ENCODE peak calls at places on chromosomes 13 and 19, in seven cellular contexts. E is K562, Z is H1, A is GM12878, H is HCT116, Q is SK-N-SH, G is HepG2. W is an unnamed sample.

GRCh38 chr13:97695684-97696083 is 257.8 kb upstream of the IPO5 start:
- DNase-seq in E (no peak), Z (no peak), A (no peak), H (no peak), Q (no peak), G (no peak), W (no peak)

GRCh38 chr13:54965881-54966280 is 1937.3 kb downstream of the OLFM4 start:
- DNase-seq in E (no peak), Z (no peak), A (no peak), H (no peak), Q (no peak), G (no peak), W (no peak)

GRCh38 chr19:11560404-11560988 is 1.5 kb upstream of the ELOF1 start:
- DNase-seq in E (peak), Z (no peak), A (peak), H (peak), Q (peak), G (peak), W (peak)

GRCh38 chr13:48843630-48844380 is 131.9 kb upstream of the FNDC3A start:
- DNase-seq in E (peak), Z (no peak), A (no peak), H (no peak), Q (no peak), G (no peak), W (no peak)

GRCh38 chr19:49453757-49454248 is 778 bp downstream of the ALDH16A1 start:
- DNase-seq in E (peak), Z (no peak), A (no peak), H (no peak), Q (no peak), G (no peak), W (no peak)

GRCh38 chr19:40254714-40255418 is 28.4 kb upstream of the CCNP start:
- DNase-seq in E (no peak), Z (no peak), A (no peak), H (no peak), Q (no peak), G (no peak), W (no peak)

GRCh38 chr13:83190020-83190419 is 692.3 kb downstream of the SLITRK1 start:
- DNase-seq in E (no peak), Z (no peak), A (no peak), H (no peak), Q (no peak), G (no peak), W (no peak)

GRCh38 chr13:73072501-73072900 is 13.7 kb downstream of the KLF5 start:
- DNase-seq in E (no peak), Z (no peak), A (no peak), H (no peak), Q (no peak), G (no peak), W (no peak)

GRCh38 chr13:87274209-87274819 is 396.9 kb upstream of the SLITRK5 start:
- DNase-seq in E (peak), Z (no peak), A (no peak), H (peak), Q (peak), G (peak), W (peak)

GRCh38 chr13:53126803-53127202 is 98.2 kb downstream of the OLFM4 start:
- DNase-seq in E (no peak), Z (no peak), A (no peak), H (no peak), Q (no peak), G (no peak), W (no peak)

GRCh38 chr19:19043481-19043880 is 10.1 kb downstream of the ARMC6 start:
- DNase-seq in E (no peak), Z (no peak), A (no peak), H (no peak), Q (no peak), G (no peak), W (no peak)

GRCh38 chr19:44635581-44636438 is 7.9 kb upstream of the PVR start:
- DNase-seq in E (no peak), Z (no peak), A (no peak), H (no peak), Q (no peak), G (no peak), W (no peak)

GRCh38 chr13:92806215-92806614 is 420.4 kb upstream of the GPC6 start:
- DNase-seq in E (no peak), Z (no peak), A (no peak), H (no peak), Q (no peak), G (no peak), W (peak)

GRCh38 chr19:55809381-55810058 is 22.3 kb downstream of the NLRP11 start:
- DNase-seq in E (peak), Z (peak), A (no peak), H (peak), Q (peak), G (peak), W (no peak)

GRCh38 chr19:42088471-42089190 is 12.7 kb downstream of the ZNF574 start:
- DNase-seq in E (no peak), Z (no peak), A (no peak), H (no peak), Q (no peak), G (no peak), W (no peak)

GRCh38 chr19:24033962-24034342 is 53.0 kb upstream of the ZNF254 start:
- DNase-seq in E (peak), Z (no peak), A (no peak), H (no peak), Q (peak), G (peak), W (no peak)

GRCh38 chr13:41005709-41006108 is 13.4 kb downstream of the ELF1 start:
- DNase-seq in E (no peak), Z (no peak), A (no peak), H (no peak), Q (no peak), G (no peak), W (no peak)

GRCh38 chr13:76937416-76937815 is 10.9 kb upstream of the ACOD1 start:
- DNase-seq in E (no peak), Z (no peak), A (no peak), H (peak), Q (no peak), G (no peak), W (no peak)

GRCh38 chr19:2542341-2543069 is 66.6 kb downstream of the GADD45B start:
- DNase-seq in E (no peak), Z (no peak), A (no peak), H (no peak), Q (no peak), G (peak), W (no peak)

GRCh38 chr19:54338521-54338920 is 441 bp downstream of the LILRA4 start:
- DNase-seq in E (no peak), Z (no peak), A (no peak), H (no peak), Q (no peak), G (no peak), W (no peak)

GRCh38 chr19:12932392-12933286 is 872 bp downstream of the FARSA start:
- DNase-seq in E (no peak), Z (no peak), A (no peak), H (no peak), Q (peak), G (no peak), W (no peak)

GRCh38 chr13:27641711-27642502 is 20.2 kb downstream of the POLR1D start:
- DNase-seq in E (no peak), Z (no peak), A (no peak), H (no peak), Q (no peak), G (peak), W (no peak)

GRCh38 chr13:77061362-77061761 is 34.4 kb upstream of the FBXL3 start:
- DNase-seq in E (no peak), Z (no peak), A (no peak), H (no peak), Q (no peak), G (peak), W (no peak)

GRCh38 chr13:113423225-113424170 is 29.8 kb downstream of the ADPRHL1 start:
- DNase-seq in E (no peak), Z (no peak), A (no peak), H (no peak), Q (no peak), G (no peak), W (no peak)

GRCh38 chr13:113141591-113141950 is 16.9 kb upstream of the PROZ start:
- DNase-seq in E (no peak), Z (no peak), A (no peak), H (no peak), Q (peak), G (no peak), W (no peak)

GRCh38 chr13:52103386-52103785 is 25.5 kb downstream of the NEK5 start:
- DNase-seq in E (no peak), Z (no peak), A (no peak), H (no peak), Q (no peak), G (no peak), W (no peak)

GRCh38 chr19:41862445-41862986 is 2.5 kb downstream of the RPS19 start:
- DNase-seq in E (no peak), Z (no peak), A (no peak), H (no peak), Q (no peak), G (no peak), W (no peak)

GRCh38 chr13:50587122-50587521 is 256.4 kb downstream of the DLEU7 start:
- DNase-seq in E (no peak), Z (no peak), A (no peak), H (no peak), Q (no peak), G (no peak), W (no peak)

GRCh38 chr19:18408053-18408476 is 10.6 kb upstream of the LRRC25 start:
- DNase-seq in E (peak), Z (no peak), A (peak), H (no peak), Q (peak), G (no peak), W (peak)

GRCh38 chr13:34750078-34750703 is 191.9 kb upstream of the NBEA start:
- DNase-seq in E (no peak), Z (no peak), A (no peak), H (no peak), Q (peak), G (no peak), W (no peak)

GRCh38 chr13:51729853-51730553 is 74.0 kb downstream of the DHRS12 start:
- DNase-seq in E (no peak), Z (no peak), A (no peak), H (no peak), Q (no peak), G (peak), W (no peak)

GRCh38 chr13:47004552-47004951 is 107.7 kb upstream of the HTR2A start:
- DNase-seq in E (no peak), Z (no peak), A (no peak), H (no peak), Q (no peak), G (no peak), W (no peak)

DNA sequence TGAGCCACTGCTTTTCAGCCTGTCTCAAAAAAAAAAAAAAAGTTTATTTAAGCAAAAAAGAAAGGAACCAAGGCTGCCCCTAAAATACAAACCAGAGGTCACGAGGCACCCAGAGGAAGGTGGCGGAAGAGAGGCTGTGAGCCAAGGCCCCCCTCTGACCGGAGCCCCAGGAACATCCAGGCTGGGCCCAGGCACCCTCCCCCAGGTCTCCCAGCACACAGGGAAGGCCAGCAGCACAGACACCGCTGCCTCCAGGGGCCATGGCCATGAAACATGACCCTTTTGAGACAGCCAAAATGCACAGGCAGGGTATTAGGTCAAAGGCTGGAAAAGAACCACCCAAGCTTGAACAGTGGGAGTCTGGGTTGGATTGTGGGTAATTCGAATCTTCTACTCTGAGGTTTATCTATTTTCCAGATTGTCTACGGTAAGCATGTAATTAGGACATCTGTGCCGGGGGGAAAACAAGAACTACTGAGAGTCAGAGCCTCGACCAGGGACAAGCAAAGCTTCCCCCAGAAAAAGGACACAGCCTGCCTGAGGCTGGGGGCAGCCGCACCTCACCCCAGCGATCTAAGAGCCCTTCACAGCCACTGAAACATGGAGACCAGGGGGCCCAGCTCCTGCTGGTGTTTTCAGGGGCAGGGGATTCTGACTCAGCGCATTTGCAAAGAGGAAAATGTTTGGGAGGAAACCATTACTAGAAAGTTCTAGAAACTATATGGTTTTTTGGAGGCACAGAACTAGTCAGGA is 8.4 kb downstream of the PEX11G start:
- DNase-seq in E (peak), Z (no peak), A (no peak), H (no peak), Q (peak), G (no peak), W (no peak)
- TF ChIP-seq JUND in E (no peak), Z (no peak), A (no peak), H (no peak), Q (no peak), G (no peak), W (no peak)

GRCh38 chr13:99993660-99994455 is 12.3 kb downstream of the ZIC2 start:
- DNase-seq in E (no peak), Z (no peak), A (no peak), H (no peak), Q (no peak), G (no peak), W (no peak)
- TF ChIP-seq JUND in E (no peak), Z (no peak), A (no peak), H (no peak), Q (no peak), G (no peak), W (no peak)

GRCh38 chr19:5881543-5882299 is 11.4 kb upstream of the FUT5 start:
- DNase-seq in E (no peak), Z (no peak), A (no peak), H (no peak), Q (no peak), G (no peak), W (no peak)
- TF ChIP-seq JUND in E (no peak), Z (no peak), A (no peak), H (no peak), Q (no peak), G (no peak), W (no peak)

GRCh38 chr19:36115453-36116343 is at the start of gene TBCB:
- DNase-seq in E (peak), Z (no peak), A (no peak), H (no peak), Q (peak), G (peak), W (peak)
- TF ChIP-seq JUND in E (no peak), Z (no peak), A (no peak), H (no peak), Q (no peak), G (no peak), W (no peak)

GRCh38 chr13:29923554-29924481 is 73.4 kb upstream of the UBL3 start:
- DNase-seq in E (peak), Z (peak), A (no peak), H (peak), Q (peak), G (peak), W (peak)

GRCh38 chr13:29924482-29924884 is 74.1 kb upstream of the UBL3 start:
- DNase-seq in E (no peak), Z (no peak), A (no peak), H (no peak), Q (no peak), G (peak), W (no peak)

GRCh38 chr13:29922281-29922821 is 71.9 kb upstream of the UBL3 start:
- DNase-seq in E (no peak), Z (no peak), A (no peak), H (no peak), Q (no peak), G (no peak), W (no peak)

GRCh38 chr13:29921542-29921941 is 71.1 kb upstream of the UBL3 start:
- DNase-seq in E (no peak), Z (no peak), A (no peak), H (no peak), Q (no peak), G (no peak), W (no peak)

DNA sequence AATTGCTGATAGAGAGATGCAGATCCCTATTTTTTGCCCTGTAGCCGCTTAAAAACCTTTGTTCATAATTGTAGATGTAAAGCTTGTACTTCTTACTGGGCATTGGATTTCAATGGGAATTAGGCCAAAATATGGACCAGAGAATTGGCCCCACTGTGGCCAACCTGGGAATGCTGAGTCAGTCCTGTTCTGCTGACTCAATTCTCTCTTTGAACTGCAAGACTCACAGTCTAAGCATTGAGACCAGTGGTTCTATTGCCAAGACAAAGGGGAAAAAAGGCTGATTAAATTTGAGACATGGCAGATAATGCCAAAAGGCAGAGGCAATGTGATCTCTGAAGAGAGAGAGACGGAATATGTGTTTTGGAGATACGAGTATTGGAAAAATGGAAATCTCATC is 72.5 kb upstream of the UBL3 start:
- DNase-seq in E (no peak), Z (no peak), A (no peak), H (no peak), Q (no peak), G (no peak), W (no peak)
- TF ChIP-seq JUND in E (no peak), Z (no peak), A (no peak), H (no peak), Q (no peak), G (no peak), W (no peak)

DNA sequence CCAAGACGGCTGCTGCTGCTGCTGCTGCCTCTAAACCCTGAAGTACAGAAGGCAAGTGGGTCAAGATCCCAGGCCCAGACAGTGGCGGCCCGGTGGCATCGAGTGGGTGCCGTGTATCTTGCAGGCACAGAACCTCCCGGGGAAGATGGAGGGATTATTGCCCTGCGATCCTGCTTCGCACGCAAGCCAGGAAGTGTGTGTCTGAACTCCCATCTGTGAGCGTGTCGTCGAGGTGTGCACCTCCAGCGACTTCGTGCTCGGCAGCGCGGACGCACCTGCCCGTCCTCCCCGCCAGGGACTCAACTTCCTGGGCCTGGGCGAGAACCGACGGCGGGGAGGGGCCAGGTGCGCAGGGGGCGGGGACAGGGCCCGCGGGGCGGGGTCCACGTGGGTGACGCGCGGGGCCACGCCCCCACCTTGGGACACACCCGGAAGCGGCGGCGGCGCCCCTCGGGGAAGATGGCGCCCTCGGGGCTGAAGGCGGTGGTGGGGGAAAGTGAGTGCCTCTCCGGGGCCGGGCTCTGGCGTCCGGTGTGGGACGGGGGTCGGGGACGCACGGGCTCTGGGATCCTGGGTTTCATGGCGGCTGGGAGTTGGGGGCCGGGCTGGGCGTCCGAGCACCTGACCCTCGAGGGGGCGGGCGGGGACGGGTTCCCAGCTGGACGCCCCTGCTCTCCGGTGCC is at the start of gene STXBP2:
- DNase-seq in E (peak), Z (peak), A (peak), H (peak), Q (peak), G (peak), W (peak)
- TF ChIP-seq JUND in E (peak), Z (no peak), A (no peak), H (no peak), Q (no peak), G (no peak), W (no peak)

GRCh38 chr13:29745704-29746103 is 104.7 kb downstream of the UBL3 start:
- DNase-seq in E (no peak), Z (no peak), A (no peak), H (no peak), Q (no peak), G (no peak), W (no peak)
- TF ChIP-seq JUND in E (no peak), Z (no peak), A (no peak), H (no peak), Q (no peak), G (no peak), W (no peak)

GRCh38 chr19:50500060-50500752 is 10.8 kb downstream of the JOSD2 start:
- DNase-seq in E (peak), Z (no peak), A (no peak), H (no peak), Q (peak), G (no peak), W (no peak)
- TF ChIP-seq JUND in E (peak), Z (peak), A (no peak), H (no peak), Q (no peak), G (no peak), W (no peak)

GRCh38 chr19:29457413-29457812 is 68.4 kb upstream of the VSTM2B start:
- DNase-seq in E (no peak), Z (no peak), A (no peak), H (no peak), Q (no peak), G (no peak), W (no peak)

GRCh38 chr19:29449371-29449770 is 76.4 kb upstream of the VSTM2B start:
- DNase-seq in E (no peak), Z (no peak), A (no peak), H (no peak), Q (no peak), G (no peak), W (no peak)

GRCh38 chr19:29450306-29450705 is 75.5 kb upstream of the VSTM2B start:
- DNase-seq in E (no peak), Z (no peak), A (no peak), H (no peak), Q (no peak), G (no peak), W (no peak)

DNA sequence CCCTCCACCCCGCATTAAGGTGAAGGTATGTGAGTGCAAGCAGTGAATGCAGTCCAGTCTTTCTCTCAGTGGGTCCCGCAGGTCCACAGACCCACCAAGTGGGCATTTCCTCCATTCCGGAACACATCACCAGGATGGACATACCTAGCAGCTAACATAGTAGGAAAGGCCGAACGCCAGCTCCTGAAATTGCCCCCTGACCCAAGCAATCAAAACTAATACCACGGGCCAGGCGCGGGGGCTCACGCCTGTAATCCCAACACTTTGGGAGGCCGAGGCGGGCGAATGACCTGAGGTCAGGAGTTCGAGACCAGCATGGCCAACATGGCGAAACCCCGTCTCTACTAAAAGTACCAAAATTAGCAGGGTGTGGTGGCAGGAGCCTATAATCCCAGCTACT is 71.7 kb upstream of the VSTM2B start:
- DNase-seq in E (no peak), Z (no peak), A (no peak), H (no peak), Q (no peak), G (no peak), W (no peak)
- TF ChIP-seq JUND in E (no peak), Z (no peak), A (no peak), H (no peak), Q (no peak), G (no peak), W (no peak)